ENCODE peak calls at places on chromosomes 3 and 15, in ten cellular contexts. One of them, this sample, is unnamed. For H3K27me3, the result is how much of the 10 kb centered on the place peaks cover.

GRCh38 chr15:92611995-92612745 is 43.4 kb downstream of the FAM174B start:
- DNase-seq in upper lobe of right lung: no peak
- DNase-seq in uterus: no peak
- DNase-seq in tibial artery: peak
- DNase-seq in CD8-positive, alpha-beta memory T cell: no peak
- DNase-seq in heart left ventricle: no peak
- DNase-seq in PC-3: no peak
- DNase-seq in upper lobe of left lung: no peak
- DNase-seq in heart right ventricle: no peak
- DNase-seq in IMR-90: no peak
- DNase-seq in this sample: no peak

GRCh38 chr3:51773529-51773928 is 5.5 kb downstream of the IQCF6 start:
- DNase-seq in heart left ventricle: no peak
- DNase-seq in tibial artery: no peak
- DNase-seq in CD8-positive, alpha-beta memory T cell: no peak
- DNase-seq in IMR-90: no peak
- DNase-seq in upper lobe of right lung: no peak
- DNase-seq in upper lobe of left lung: no peak
- DNase-seq in PC-3: peak
- DNase-seq in uterus: no peak
- DNase-seq in heart right ventricle: no peak
- DNase-seq in this sample: no peak

GRCh38 chr3:134644731-134645514 is 5.9 kb downstream of the KY start:
- DNase-seq in heart left ventricle: peak
- DNase-seq in upper lobe of right lung: no peak
- DNase-seq in upper lobe of left lung: no peak
- DNase-seq in IMR-90: no peak
- DNase-seq in PC-3: no peak
- DNase-seq in uterus: no peak
- DNase-seq in heart right ventricle: peak
- DNase-seq in CD8-positive, alpha-beta memory T cell: no peak
- DNase-seq in tibial artery: no peak
- DNase-seq in this sample: no peak

GRCh38 chr15:25859838-25860645 is 3.1 kb downstream of the ATP10A start:
- DNase-seq in upper lobe of left lung: peak
- DNase-seq in heart right ventricle: no peak
- DNase-seq in tibial artery: peak
- DNase-seq in IMR-90: no peak
- DNase-seq in CD8-positive, alpha-beta memory T cell: no peak
- DNase-seq in PC-3: peak
- DNase-seq in upper lobe of right lung: no peak
- DNase-seq in heart left ventricle: no peak
- DNase-seq in uterus: no peak
- DNase-seq in this sample: peak

GRCh38 chr3:36992806-36993325 is at the start of gene EPM2AIP1:
- DNase-seq in IMR-90: no peak
- DNase-seq in heart right ventricle: no peak
- DNase-seq in tibial artery: peak
- DNase-seq in heart left ventricle: peak
- DNase-seq in upper lobe of right lung: peak
- DNase-seq in PC-3: no peak
- DNase-seq in uterus: no peak
- DNase-seq in upper lobe of left lung: peak
- DNase-seq in CD8-positive, alpha-beta memory T cell: peak
- DNase-seq in this sample: no peak

GRCh38 chr3:13277860-13278531 is 142.1 kb downstream of the NUP210 start:
- DNase-seq in upper lobe of left lung: no peak
- DNase-seq in tibial artery: peak
- DNase-seq in IMR-90: peak
- DNase-seq in upper lobe of right lung: peak
- DNase-seq in heart left ventricle: no peak
- DNase-seq in PC-3: peak
- DNase-seq in CD8-positive, alpha-beta memory T cell: no peak
- DNase-seq in uterus: no peak
- DNase-seq in heart right ventricle: no peak
- DNase-seq in this sample: no peak

GRCh38 chr3:32991781-32992180 is 40.3 kb downstream of the CCR4 start:
- DNase-seq in PC-3: no peak
- DNase-seq in uterus: no peak
- DNase-seq in IMR-90: no peak
- DNase-seq in upper lobe of left lung: no peak
- DNase-seq in upper lobe of right lung: no peak
- DNase-seq in tibial artery: no peak
- DNase-seq in heart right ventricle: no peak
- DNase-seq in CD8-positive, alpha-beta memory T cell: no peak
- DNase-seq in heart left ventricle: no peak
- DNase-seq in this sample: no peak

GRCh38 chr15:31236184-31237041 is 90.2 kb upstream of the KLF13 start:
- DNase-seq in CD8-positive, alpha-beta memory T cell: no peak
- DNase-seq in heart right ventricle: peak
- DNase-seq in IMR-90: peak
- DNase-seq in upper lobe of right lung: peak
- DNase-seq in upper lobe of left lung: peak
- DNase-seq in PC-3: peak
- DNase-seq in heart left ventricle: peak
- DNase-seq in tibial artery: peak
- DNase-seq in uterus: peak
- DNase-seq in this sample: no peak

GRCh38 chr3:51620543-51620942 is 50.5 kb upstream of the TEX264 start:
- DNase-seq in upper lobe of left lung: no peak
- DNase-seq in CD8-positive, alpha-beta memory T cell: no peak
- DNase-seq in heart right ventricle: no peak
- DNase-seq in upper lobe of right lung: no peak
- DNase-seq in PC-3: no peak
- DNase-seq in tibial artery: no peak
- DNase-seq in IMR-90: peak
- DNase-seq in heart left ventricle: no peak
- DNase-seq in uterus: no peak
- DNase-seq in this sample: no peak

GRCh38 chr3:159196316-159196715 is 394.5 kb downstream of the MFSD1 start:
- DNase-seq in heart right ventricle: no peak
- DNase-seq in CD8-positive, alpha-beta memory T cell: no peak
- DNase-seq in PC-3: no peak
- DNase-seq in upper lobe of left lung: no peak
- DNase-seq in IMR-90: no peak
- DNase-seq in upper lobe of right lung: no peak
- DNase-seq in heart left ventricle: no peak
- DNase-seq in uterus: no peak
- DNase-seq in tibial artery: no peak
- DNase-seq in this sample: no peak

GRCh38 chr3:90005448-90005847 is 898.0 kb downstream of the EPHA3 start:
- DNase-seq in heart left ventricle: no peak
- DNase-seq in uterus: no peak
- DNase-seq in PC-3: no peak
- DNase-seq in tibial artery: no peak
- DNase-seq in upper lobe of right lung: no peak
- DNase-seq in heart right ventricle: no peak
- DNase-seq in IMR-90: no peak
- DNase-seq in CD8-positive, alpha-beta memory T cell: no peak
- DNase-seq in upper lobe of left lung: no peak
- DNase-seq in this sample: no peak

GRCh38 chr3:30786360-30786759 is 108.1 kb downstream of the GADL1 start:
- DNase-seq in uterus: no peak
- DNase-seq in CD8-positive, alpha-beta memory T cell: no peak
- DNase-seq in upper lobe of left lung: no peak
- DNase-seq in PC-3: no peak
- DNase-seq in IMR-90: no peak
- DNase-seq in upper lobe of right lung: no peak
- DNase-seq in tibial artery: no peak
- DNase-seq in heart left ventricle: no peak
- DNase-seq in heart right ventricle: no peak
- DNase-seq in this sample: no peak

GRCh38 chr3:107675233-107675900 is 152.6 kb downstream of the BBX start:
- DNase-seq in heart right ventricle: no peak
- DNase-seq in CD8-positive, alpha-beta memory T cell: no peak
- DNase-seq in IMR-90: no peak
- DNase-seq in upper lobe of left lung: no peak
- DNase-seq in uterus: no peak
- DNase-seq in heart left ventricle: no peak
- DNase-seq in PC-3: no peak
- DNase-seq in upper lobe of right lung: no peak
- DNase-seq in tibial artery: no peak
- DNase-seq in this sample: no peak

GRCh38 chr3:183527980-183528379 is 27.5 kb downstream of the KLHL6 start:
- DNase-seq in upper lobe of right lung: no peak
- DNase-seq in PC-3: no peak
- DNase-seq in heart right ventricle: no peak
- DNase-seq in uterus: no peak
- DNase-seq in upper lobe of left lung: no peak
- DNase-seq in tibial artery: no peak
- DNase-seq in IMR-90: no peak
- DNase-seq in heart left ventricle: no peak
- DNase-seq in CD8-positive, alpha-beta memory T cell: no peak
- DNase-seq in this sample: no peak

GRCh38 chr3:188006726-188007393 is 147.1 kb upstream of the LPP start:
- DNase-seq in uterus: no peak
- DNase-seq in heart left ventricle: peak
- DNase-seq in upper lobe of left lung: peak
- DNase-seq in IMR-90: no peak
- DNase-seq in CD8-positive, alpha-beta memory T cell: no peak
- DNase-seq in heart right ventricle: peak
- DNase-seq in tibial artery: peak
- DNase-seq in PC-3: peak
- DNase-seq in upper lobe of right lung: no peak
- DNase-seq in this sample: no peak

GRCh38 chr3:66397745-66398144 is 103.1 kb downstream of the LRIG1 start:
- DNase-seq in upper lobe of left lung: no peak
- DNase-seq in uterus: peak
- DNase-seq in CD8-positive, alpha-beta memory T cell: no peak
- DNase-seq in upper lobe of right lung: no peak
- DNase-seq in tibial artery: no peak
- DNase-seq in PC-3: no peak
- DNase-seq in heart left ventricle: no peak
- DNase-seq in heart right ventricle: no peak
- DNase-seq in IMR-90: peak
- DNase-seq in this sample: no peak

GRCh38 chr15:49813615-49814014 is 192.8 kb downstream of the DTWD1 start:
- DNase-seq in IMR-90: no peak
- DNase-seq in heart right ventricle: no peak
- DNase-seq in upper lobe of right lung: no peak
- DNase-seq in tibial artery: no peak
- DNase-seq in PC-3: no peak
- DNase-seq in CD8-positive, alpha-beta memory T cell: no peak
- DNase-seq in heart left ventricle: peak
- DNase-seq in uterus: no peak
- DNase-seq in upper lobe of left lung: no peak
- DNase-seq in this sample: no peak

GRCh38 chr15:79059081-79059572 is 31.5 kb downstream of the RASGRF1 start:
- DNase-seq in heart right ventricle: no peak
- DNase-seq in heart left ventricle: no peak
- DNase-seq in CD8-positive, alpha-beta memory T cell: no peak
- DNase-seq in upper lobe of left lung: no peak
- DNase-seq in uterus: no peak
- DNase-seq in upper lobe of right lung: no peak
- DNase-seq in PC-3: no peak
- DNase-seq in tibial artery: no peak
- DNase-seq in IMR-90: no peak
- DNase-seq in this sample: no peak

GRCh38 chr15:79064496-79064895 is 26.1 kb downstream of the RASGRF1 start:
- DNase-seq in upper lobe of right lung: no peak
- DNase-seq in heart right ventricle: no peak
- DNase-seq in heart left ventricle: no peak
- DNase-seq in CD8-positive, alpha-beta memory T cell: no peak
- DNase-seq in IMR-90: no peak
- DNase-seq in PC-3: no peak
- DNase-seq in tibial artery: no peak
- DNase-seq in upper lobe of left lung: no peak
- DNase-seq in uterus: no peak
- DNase-seq in this sample: no peak

GRCh38 chr15:79057050-79057449 is 33.5 kb downstream of the RASGRF1 start:
- DNase-seq in upper lobe of left lung: no peak
- DNase-seq in heart right ventricle: no peak
- DNase-seq in CD8-positive, alpha-beta memory T cell: no peak
- DNase-seq in PC-3: no peak
- DNase-seq in uterus: no peak
- DNase-seq in upper lobe of right lung: no peak
- DNase-seq in tibial artery: no peak
- DNase-seq in IMR-90: no peak
- DNase-seq in heart left ventricle: no peak
- DNase-seq in this sample: no peak

GRCh38 chr15:79058260-79058850 is 32.2 kb downstream of the RASGRF1 start:
- DNase-seq in IMR-90: no peak
- DNase-seq in CD8-positive, alpha-beta memory T cell: no peak
- DNase-seq in upper lobe of right lung: no peak
- DNase-seq in tibial artery: no peak
- DNase-seq in uterus: no peak
- DNase-seq in heart right ventricle: no peak
- DNase-seq in PC-3: no peak
- DNase-seq in heart left ventricle: no peak
- DNase-seq in upper lobe of left lung: peak
- DNase-seq in this sample: no peak

GRCh38 chr15:79060175-79060574 is 30.4 kb downstream of the RASGRF1 start:
- DNase-seq in CD8-positive, alpha-beta memory T cell: no peak
- DNase-seq in upper lobe of left lung: no peak
- DNase-seq in PC-3: no peak
- DNase-seq in heart right ventricle: no peak
- DNase-seq in heart left ventricle: no peak
- DNase-seq in upper lobe of right lung: no peak
- DNase-seq in uterus: no peak
- DNase-seq in tibial artery: no peak
- DNase-seq in IMR-90: no peak
- DNase-seq in this sample: no peak
- H3K27me3 ChIP-seq in CD8-positive, alpha-beta memory T cell: under half
- H3K27me3 ChIP-seq in upper lobe of left lung: under half
- H3K27me3 ChIP-seq in PC-3: half or more
- H3K27me3 ChIP-seq in heart right ventricle: under half
- H3K27me3 ChIP-seq in heart left ventricle: under half
- H3K27me3 ChIP-seq in upper lobe of right lung: under half
- H3K27me3 ChIP-seq in uterus: under half
- H3K27me3 ChIP-seq in tibial artery: under half
- H3K27me3 ChIP-seq in IMR-90: under half
- H3K27me3 ChIP-seq in this sample: under half

GRCh38 chr3:195577645-195578177 is 6.0 kb downstream of the APOD start:
- DNase-seq in upper lobe of right lung: no peak
- DNase-seq in IMR-90: no peak
- DNase-seq in tibial artery: peak
- DNase-seq in heart left ventricle: no peak
- DNase-seq in PC-3: no peak
- DNase-seq in uterus: no peak
- DNase-seq in heart right ventricle: no peak
- DNase-seq in CD8-positive, alpha-beta memory T cell: no peak
- DNase-seq in upper lobe of left lung: no peak
- DNase-seq in this sample: no peak
- H3K27ac ChIP-seq in upper lobe of right lung: no peak
- H3K27ac ChIP-seq in IMR-90: no peak
- H3K27ac ChIP-seq in tibial artery: no peak
- H3K27ac ChIP-seq in heart left ventricle: no peak
- H3K27ac ChIP-seq in PC-3: no peak
- H3K27ac ChIP-seq in uterus: no peak
- H3K27ac ChIP-seq in heart right ventricle: no peak
- H3K27ac ChIP-seq in CD8-positive, alpha-beta memory T cell: no peak
- H3K27ac ChIP-seq in upper lobe of left lung: no peak
- H3K27ac ChIP-seq in this sample: no peak

GRCh38 chr15:70170096-70170699 is 72.5 kb upstream of the TLE3 start:
- DNase-seq in IMR-90: no peak
- DNase-seq in upper lobe of right lung: peak
- DNase-seq in heart left ventricle: no peak
- DNase-seq in PC-3: no peak
- DNase-seq in tibial artery: no peak
- DNase-seq in uterus: no peak
- DNase-seq in CD8-positive, alpha-beta memory T cell: no peak
- DNase-seq in upper lobe of left lung: no peak
- DNase-seq in heart right ventricle: no peak
- DNase-seq in this sample: no peak
- H3K27me3 ChIP-seq in IMR-90: half or more
- H3K27me3 ChIP-seq in upper lobe of right lung: under half
- H3K27me3 ChIP-seq in heart left ventricle: under half
- H3K27me3 ChIP-seq in PC-3: under half
- H3K27me3 ChIP-seq in tibial artery: under half
- H3K27me3 ChIP-seq in uterus: under half
- H3K27me3 ChIP-seq in CD8-positive, alpha-beta memory T cell: under half
- H3K27me3 ChIP-seq in upper lobe of left lung: under half
- H3K27me3 ChIP-seq in heart right ventricle: under half
- H3K27me3 ChIP-seq in this sample: under half

GRCh38 chr3:136385457-136385856 is 135.3 kb downstream of the PCCB start:
- DNase-seq in upper lobe of left lung: no peak
- DNase-seq in CD8-positive, alpha-beta memory T cell: no peak
- DNase-seq in IMR-90: no peak
- DNase-seq in upper lobe of right lung: no peak
- DNase-seq in heart left ventricle: no peak
- DNase-seq in uterus: no peak
- DNase-seq in PC-3: no peak
- DNase-seq in tibial artery: no peak
- DNase-seq in heart right ventricle: no peak
- DNase-seq in this sample: no peak
- H3K27ac ChIP-seq in upper lobe of left lung: no peak
- H3K27ac ChIP-seq in CD8-positive, alpha-beta memory T cell: no peak
- H3K27ac ChIP-seq in IMR-90: no peak
- H3K27ac ChIP-seq in upper lobe of right lung: no peak
- H3K27ac ChIP-seq in heart left ventricle: no peak
- H3K27ac ChIP-seq in uterus: no peak
- H3K27ac ChIP-seq in PC-3: no peak
- H3K27ac ChIP-seq in tibial artery: no peak
- H3K27ac ChIP-seq in heart right ventricle: no peak
- H3K27ac ChIP-seq in this sample: no peak

This sample was measured in CD4-positive, alpha-beta T cell.